ENCODE peak calls at places on chromosome 13, in four cellular contexts. One of them, this sample, is unnamed.

GRCh38 chr13:99464441-99464949 is 36.8 kb upstream of the TM9SF2 start:
- DNase-seq in body of pancreas: no peak
- DNase-seq in heart right ventricle: no peak
- DNase-seq in Panc1: no peak
- DNase-seq in this sample: peak

GRCh38 chr13:81639984-81640582 is 1299.2 kb upstream of the SPRY2 start:
- DNase-seq in body of pancreas: peak
- DNase-seq in heart right ventricle: no peak
- DNase-seq in Panc1: no peak
- DNase-seq in this sample: no peak

GRCh38 chr13:59391696-59392095 is 772.0 kb downstream of the DIAPH3 start:
- DNase-seq in body of pancreas: peak
- DNase-seq in heart right ventricle: peak
- DNase-seq in Panc1: peak
- DNase-seq in this sample: peak

GRCh38 chr13:31835932-31836331 is 96.6 kb downstream of the RXFP2 start:
- DNase-seq in body of pancreas: no peak
- DNase-seq in heart right ventricle: no peak
- DNase-seq in Panc1: no peak
- DNase-seq in this sample: no peak

GRCh38 chr13:107210216-107211010 is 642.5 kb upstream of the ARGLU1 start:
- DNase-seq in body of pancreas: no peak
- DNase-seq in heart right ventricle: no peak
- DNase-seq in Panc1: no peak
- DNase-seq in this sample: no peak

GRCh38 chr13:114067381-114067885 is 65.0 kb downstream of the RASA3 start:
- DNase-seq in body of pancreas: no peak
- DNase-seq in heart right ventricle: no peak
- DNase-seq in Panc1: no peak
- DNase-seq in this sample: peak

GRCh38 chr13:97856001-97856675 is 97.3 kb upstream of the IPO5 start:
- DNase-seq in body of pancreas: peak
- DNase-seq in heart right ventricle: peak
- DNase-seq in Panc1: no peak
- DNase-seq in this sample: no peak

GRCh38 chr13:53075356-53076041 is 46.9 kb downstream of the OLFM4 start:
- DNase-seq in body of pancreas: no peak
- DNase-seq in heart right ventricle: no peak
- DNase-seq in Panc1: no peak
- DNase-seq in this sample: no peak

GRCh38 chr13:57045816-57046691 is 94.7 kb upstream of the PRR20A start:
- DNase-seq in body of pancreas: no peak
- DNase-seq in heart right ventricle: no peak
- DNase-seq in Panc1: no peak
- DNase-seq in this sample: no peak

GRCh38 chr13:93266681-93267080 is 40.1 kb downstream of the GPC6 start:
- DNase-seq in body of pancreas: no peak
- DNase-seq in heart right ventricle: no peak
- DNase-seq in Panc1: no peak
- DNase-seq in this sample: no peak

GRCh38 chr13:106589716-106590115 is 21.8 kb upstream of the ARGLU1 start:
- DNase-seq in body of pancreas: no peak
- DNase-seq in heart right ventricle: no peak
- DNase-seq in Panc1: no peak
- DNase-seq in this sample: no peak

GRCh38 chr13:99743079-99743478 is 228.5 kb downstream of the ZIC5 start:
- DNase-seq in body of pancreas: no peak
- DNase-seq in heart right ventricle: no peak
- DNase-seq in Panc1: no peak
- DNase-seq in this sample: no peak

GRCh38 chr13:38519229-38519910 is 167.5 kb upstream of the FREM2 start:
- DNase-seq in body of pancreas: no peak
- DNase-seq in heart right ventricle: no peak
- DNase-seq in Panc1: no peak
- DNase-seq in this sample: no peak

GRCh38 chr13:90105881-90106496 is 1241.5 kb upstream of the MIR17HG start:
- DNase-seq in body of pancreas: no peak
- DNase-seq in heart right ventricle: no peak
- DNase-seq in Panc1: no peak
- DNase-seq in this sample: no peak

GRCh38 chr13:73894995-73895571 is 239.1 kb downstream of the KLF12 start:
- DNase-seq in body of pancreas: no peak
- DNase-seq in heart right ventricle: no peak
- DNase-seq in Panc1: no peak
- DNase-seq in this sample: no peak

GRCh38 chr13:47119568-47120080 is 222.8 kb upstream of the HTR2A start:
- DNase-seq in body of pancreas: no peak
- DNase-seq in heart right ventricle: no peak
- DNase-seq in Panc1: no peak
- DNase-seq in this sample: no peak

GRCh38 chr13:33140161-33140560 is 123.9 kb downstream of the KL start:
- DNase-seq in body of pancreas: no peak
- DNase-seq in heart right ventricle: no peak
- DNase-seq in Panc1: no peak
- DNase-seq in this sample: no peak

GRCh38 chr13:98837896-98838295 is 85.4 kb upstream of the SLC15A1 start:
- DNase-seq in body of pancreas: no peak
- DNase-seq in heart right ventricle: no peak
- DNase-seq in Panc1: no peak
- DNase-seq in this sample: no peak

GRCh38 chr13:45298206-45298505 is 42.8 kb downstream of the TPT1 start:
- DNase-seq in body of pancreas: no peak
- DNase-seq in heart right ventricle: no peak
- DNase-seq in Panc1: no peak
- DNase-seq in this sample: no peak

GRCh38 chr13:45402641-45403040 is 15.5 kb downstream of the SLC25A30 start:
- DNase-seq in body of pancreas: no peak
- DNase-seq in heart right ventricle: peak
- DNase-seq in Panc1: no peak
- DNase-seq in this sample: no peak

GRCh38 chr13:114099918-114100445 is 32.4 kb downstream of the RASA3 start:
- DNase-seq in body of pancreas: no peak
- DNase-seq in heart right ventricle: no peak
- DNase-seq in Panc1: no peak
- DNase-seq in this sample: no peak

GRCh38 chr13:25181597-25181996 is 9.5 kb upstream of the AMER2 start:
- DNase-seq in body of pancreas: no peak
- DNase-seq in heart right ventricle: no peak
- DNase-seq in Panc1: no peak
- DNase-seq in this sample: no peak

GRCh38 chr13:50969691-50970090 is 60.1 kb downstream of the RNASEH2B start:
- DNase-seq in body of pancreas: no peak
- DNase-seq in heart right ventricle: no peak
- DNase-seq in Panc1: no peak
- DNase-seq in this sample: no peak

GRCh38 chr13:88552966-88553365 is 881.8 kb downstream of the SLITRK5 start:
- DNase-seq in body of pancreas: no peak
- DNase-seq in heart right ventricle: no peak
- DNase-seq in Panc1: no peak
- DNase-seq in this sample: no peak

GRCh38 chr13:94660695-94661324 is 51.5 kb downstream of the SOX21 start:
- DNase-seq in body of pancreas: no peak
- DNase-seq in heart right ventricle: no peak
- DNase-seq in Panc1: no peak
- DNase-seq in this sample: peak

GRCh38 chr13:113927661-113928581 is 46.0 kb downstream of the C13orf46 start:
- DNase-seq in body of pancreas: peak
- DNase-seq in heart right ventricle: peak
- DNase-seq in Panc1: no peak
- DNase-seq in this sample: no peak

GRCh38 chr13:19644947-19645439 is 11.5 kb downstream of the MPHOSPH8 start:
- DNase-seq in body of pancreas: no peak
- DNase-seq in heart right ventricle: no peak
- DNase-seq in Panc1: no peak
- DNase-seq in this sample: no peak

GRCh38 chr13:78599911-78600310 is 3.4 kb downstream of the POU4F1 start:
- DNase-seq in body of pancreas: no peak
- DNase-seq in heart right ventricle: no peak
- DNase-seq in Panc1: no peak
- DNase-seq in this sample: no peak

GRCh38 chr13:67119481-67119883 is 110.7 kb downstream of the PCDH9 start:
- DNase-seq in body of pancreas: no peak
- DNase-seq in heart right ventricle: no peak
- DNase-seq in Panc1: peak
- DNase-seq in this sample: no peak

GRCh38 chr13:62193919-62194318 is 778.3 kb upstream of the PCDH20 start:
- DNase-seq in body of pancreas: no peak
- DNase-seq in heart right ventricle: no peak
- DNase-seq in Panc1: no peak
- DNase-seq in this sample: no peak

GRCh38 chr13:75153834-75154233 is 328.1 kb downstream of the TBC1D4 start:
- DNase-seq in body of pancreas: no peak
- DNase-seq in heart right ventricle: no peak
- DNase-seq in Panc1: no peak
- DNase-seq in this sample: no peak

GRCh38 chr13:38262211-38262610 is 87.4 kb upstream of the UFM1 start:
- DNase-seq in body of pancreas: no peak
- DNase-seq in heart right ventricle: no peak
- DNase-seq in Panc1: no peak
- DNase-seq in this sample: no peak

GRCh38 chr13:44273216-44273615 is 100.4 kb upstream of the SERP2 start:
- DNase-seq in body of pancreas: no peak
- DNase-seq in heart right ventricle: no peak
- DNase-seq in Panc1: no peak
- DNase-seq in this sample: no peak

GRCh38 chr13:104855581-104855980 is 1679.9 kb downstream of the EFNB2 start:
- DNase-seq in body of pancreas: no peak
- DNase-seq in heart right ventricle: no peak
- DNase-seq in Panc1: no peak
- DNase-seq in this sample: no peak

GRCh38 chr13:59734393-59734792 is 429.3 kb downstream of the DIAPH3 start:
- DNase-seq in body of pancreas: no peak
- DNase-seq in heart right ventricle: no peak
- DNase-seq in Panc1: no peak
- DNase-seq in this sample: peak

GRCh38 chr13:111865826-111866225 is 201.1 kb upstream of the SOX1 start:
- DNase-seq in body of pancreas: no peak
- DNase-seq in heart right ventricle: no peak
- DNase-seq in Panc1: no peak
- DNase-seq in this sample: no peak

GRCh38 chr13:79995334-79995733 is 345.6 kb downstream of the SPRY2 start:
- DNase-seq in body of pancreas: no peak
- DNase-seq in heart right ventricle: no peak
- DNase-seq in Panc1: no peak
- DNase-seq in this sample: no peak

GRCh38 chr13:19818223-19818842 is 35.6 kb upstream of the PSPC1 start:
- DNase-seq in body of pancreas: peak
- DNase-seq in heart right ventricle: no peak
- DNase-seq in Panc1: no peak
- DNase-seq in this sample: peak

GRCh38 chr13:104764600-104764999 is 1698.4 kb upstream of the SLC10A2 start:
- DNase-seq in body of pancreas: no peak
- DNase-seq in heart right ventricle: no peak
- DNase-seq in Panc1: no peak
- DNase-seq in this sample: no peak

GRCh38 chr13:35179920-35180663 is 238.0 kb downstream of the NBEA start:
- DNase-seq in body of pancreas: no peak
- DNase-seq in heart right ventricle: no peak
- DNase-seq in Panc1: no peak
- DNase-seq in this sample: no peak
- H3K27ac ChIP-seq in body of pancreas: no peak
- H3K27ac ChIP-seq in heart right ventricle: peak
- H3K27ac ChIP-seq in Panc1: no peak
- H3K27ac ChIP-seq in this sample: no peak

DNA sequence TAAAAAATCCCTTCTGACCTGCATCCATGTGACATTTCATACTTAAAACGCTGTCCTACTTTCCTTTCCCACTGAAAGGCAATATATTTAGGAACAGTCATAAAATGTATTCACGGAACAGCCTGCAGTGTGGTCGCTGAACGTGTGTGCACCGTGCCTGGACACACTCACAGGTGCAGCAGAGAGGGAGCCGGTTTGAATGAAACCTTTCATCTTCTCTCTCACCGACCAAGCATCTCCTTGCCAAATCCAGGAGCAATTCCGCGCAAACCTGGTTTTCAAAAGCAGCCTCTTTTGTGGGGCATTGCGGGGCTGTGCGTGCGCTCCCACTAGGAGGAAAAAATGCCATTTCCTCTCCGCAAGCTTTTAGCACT is 1.0 kb downstream of the DCLK1 start:
- DNase-seq in body of pancreas: no peak
- DNase-seq in heart right ventricle: no peak
- DNase-seq in Panc1: no peak
- DNase-seq in this sample: no peak
- H3K4me3 ChIP-seq in body of pancreas: no peak
- H3K4me3 ChIP-seq in heart right ventricle: peak
- H3K4me3 ChIP-seq in Panc1: peak
- H3K4me3 ChIP-seq in this sample: no peak

GRCh38 chr13:40613192-40613818 is 53.1 kb downstream of the FOXO1 start:
- DNase-seq in body of pancreas: peak
- DNase-seq in heart right ventricle: peak
- DNase-seq in Panc1: no peak
- DNase-seq in this sample: peak
- H3K27ac ChIP-seq in body of pancreas: peak
- H3K27ac ChIP-seq in heart right ventricle: no peak
- H3K27ac ChIP-seq in Panc1: no peak
- H3K27ac ChIP-seq in this sample: peak

GRCh38 chr13:48316826-48317510 is 13.4 kb downstream of the RB1 start:
- DNase-seq in body of pancreas: no peak
- DNase-seq in heart right ventricle: no peak
- DNase-seq in Panc1: no peak
- DNase-seq in this sample: no peak

GRCh38 chr13:48319458-48320395 is 16.2 kb downstream of the RB1 start:
- DNase-seq in body of pancreas: no peak
- DNase-seq in heart right ventricle: no peak
- DNase-seq in Panc1: no peak
- DNase-seq in this sample: peak

GRCh38 chr13:48317511-48317981 is 14.0 kb downstream of the RB1 start:
- DNase-seq in body of pancreas: no peak
- DNase-seq in heart right ventricle: no peak
- DNase-seq in Panc1: no peak
- DNase-seq in this sample: no peak

GRCh38 chr13:48318714-48319457 is 15.3 kb downstream of the RB1 start:
- DNase-seq in body of pancreas: peak
- DNase-seq in heart right ventricle: peak
- DNase-seq in Panc1: no peak
- DNase-seq in this sample: no peak

GRCh38 chr13:48318014-48318713 is 14.6 kb downstream of the RB1 start:
- DNase-seq in body of pancreas: no peak
- DNase-seq in heart right ventricle: peak
- DNase-seq in Panc1: no peak
- DNase-seq in this sample: no peak
- H3K4me3 ChIP-seq in body of pancreas: no peak
- H3K4me3 ChIP-seq in heart right ventricle: peak
- H3K4me3 ChIP-seq in Panc1: no peak
- H3K4me3 ChIP-seq in this sample: no peak

This sample was measured in CD4-positive, CD25-positive, alpha-beta regulatory T cell.